ENCODE peak calls at places on chromosomes 3 and 15, in five cellular contexts. P, U, F, O and G are unnamed samples.

GRCh38 chr15:70741107-70741511 is 22.2 kb downstream of the UACA start:
- DNase-seq in P (peak; percentile 93), U (peak; percentile 87), F (no peak), O (peak; percentile 80), G (peak; percentile 96)

GRCh38 chr3:48395714-48396113 is 23.7 kb downstream of the FBXW12 start:
- DNase-seq in P (no peak), U (no peak), F (no peak), O (no peak), G (no peak)

GRCh38 chr15:101528917-101529299 is 39.4 kb upstream of the PCSK6 start:
- DNase-seq in P (no peak), U (no peak), F (no peak), O (no peak), G (no peak)

GRCh38 chr15:23687143-23687470 is at the start of gene NDN:
- DNase-seq in P (peak; percentile 56), U (no peak), F (no peak), O (no peak), G (peak; percentile 57)

GRCh38 chr3:101926594-101927105 is 77.3 kb downstream of the NFKBIZ start:
- DNase-seq in P (peak; percentile 30), U (no peak), F (no peak), O (peak; percentile 76), G (peak; percentile 66)

GRCh38 chr15:40155270-40155910 is 5.5 kb upstream of the BUB1B start:
- DNase-seq in P (no peak), U (no peak), F (no peak), O (peak; percentile 81), G (no peak)

GRCh38 chr3:193832833-193833413 is 239.9 kb downstream of the OPA1 start:
- DNase-seq in P (no peak), U (no peak), F (no peak), O (no peak), G (no peak)

GRCh38 chr3:129121016-129121791 is 400 bp downstream of the RAB43 start:
- DNase-seq in P (peak; percentile 19), U (no peak), F (peak; percentile 39), O (no peak), G (peak; percentile 39)

GRCh38 chr15:53404930-53405493 is 354.5 kb downstream of the WDR72 start:
- DNase-seq in P (no peak), U (no peak), F (no peak), O (no peak), G (no peak)

GRCh38 chr15:98901438-98901837 is 106.2 kb downstream of the PGPEP1L start:
- DNase-seq in P (no peak), U (no peak), F (no peak), O (no peak), G (no peak)

GRCh38 chr15:91855684-91856553 is 2.4 kb downstream of the SLCO3A1 start:
- DNase-seq in P (peak; percentile 4), U (no peak), F (no peak), O (peak; percentile 64), G (no peak)

GRCh38 chr3:13620281-13620680 is 71.4 kb downstream of the FBLN2 start:
- DNase-seq in P (no peak), U (no peak), F (no peak), O (no peak), G (no peak)

GRCh38 chr3:2579206-2579605 is 480.5 kb downstream of the CNTN4 start:
- DNase-seq in P (no peak), U (no peak), F (no peak), O (no peak), G (no peak)

GRCh38 chr3:107421170-107421792 is 44.0 kb downstream of the CCDC54 start:
- DNase-seq in P (peak; percentile 79), U (no peak), F (no peak), O (peak; percentile 75), G (peak; percentile 81)

GRCh38 chr3:124845406-124845805 is 41.8 kb downstream of the ITGB5 start:
- DNase-seq in P (peak; percentile 94), U (peak; percentile 82), F (no peak), O (peak; percentile 91), G (peak; percentile 89)

GRCh38 chr3:159829056-159829995 is 159.3 kb upstream of the IL12A start:
- DNase-seq in P (peak; percentile 90), U (peak; percentile 84), F (no peak), O (peak; percentile 99), G (peak; percentile 81)

GRCh38 chr3:47799733-47800132 is 3.2 kb upstream of the DHX30 start:
- DNase-seq in P (peak; percentile 17), U (no peak), F (no peak), O (no peak), G (no peak)

GRCh38 chr3:10294030-10294591 is 1.4 kb upstream of the GHRL start:
- DNase-seq in P (no peak), U (no peak), F (no peak), O (no peak), G (no peak)

GRCh38 chr3:195154793-195155535 is 116.0 kb downstream of the XXYLT1 start:
- DNase-seq in P (peak; percentile 92), U (peak; percentile 83), F (no peak), O (peak; percentile 89), G (peak; percentile 97)

GRCh38 chr3:9129366-9129765 is 120.1 kb downstream of the SRGAP3 start:
- DNase-seq in P (no peak), U (no peak), F (no peak), O (no peak), G (no peak)

GRCh38 chr15:26087395-26087794 is 224.3 kb upstream of the ATP10A start:
- DNase-seq in P (peak; percentile 60), U (no peak), F (no peak), O (peak; percentile 72), G (peak; percentile 31)

GRCh38 chr3:149541091-149541491 is 66.6 kb downstream of the TM4SF4 start:
- DNase-seq in P (no peak), U (no peak), F (no peak), O (peak; percentile 22), G (peak; percentile 62)

GRCh38 chr3:21750831-21751391 is at the start of gene ZNF385D:
- DNase-seq in P (peak; percentile 82), U (peak; percentile 75), F (no peak), O (peak; percentile 31), G (peak; percentile 62)

DNA sequence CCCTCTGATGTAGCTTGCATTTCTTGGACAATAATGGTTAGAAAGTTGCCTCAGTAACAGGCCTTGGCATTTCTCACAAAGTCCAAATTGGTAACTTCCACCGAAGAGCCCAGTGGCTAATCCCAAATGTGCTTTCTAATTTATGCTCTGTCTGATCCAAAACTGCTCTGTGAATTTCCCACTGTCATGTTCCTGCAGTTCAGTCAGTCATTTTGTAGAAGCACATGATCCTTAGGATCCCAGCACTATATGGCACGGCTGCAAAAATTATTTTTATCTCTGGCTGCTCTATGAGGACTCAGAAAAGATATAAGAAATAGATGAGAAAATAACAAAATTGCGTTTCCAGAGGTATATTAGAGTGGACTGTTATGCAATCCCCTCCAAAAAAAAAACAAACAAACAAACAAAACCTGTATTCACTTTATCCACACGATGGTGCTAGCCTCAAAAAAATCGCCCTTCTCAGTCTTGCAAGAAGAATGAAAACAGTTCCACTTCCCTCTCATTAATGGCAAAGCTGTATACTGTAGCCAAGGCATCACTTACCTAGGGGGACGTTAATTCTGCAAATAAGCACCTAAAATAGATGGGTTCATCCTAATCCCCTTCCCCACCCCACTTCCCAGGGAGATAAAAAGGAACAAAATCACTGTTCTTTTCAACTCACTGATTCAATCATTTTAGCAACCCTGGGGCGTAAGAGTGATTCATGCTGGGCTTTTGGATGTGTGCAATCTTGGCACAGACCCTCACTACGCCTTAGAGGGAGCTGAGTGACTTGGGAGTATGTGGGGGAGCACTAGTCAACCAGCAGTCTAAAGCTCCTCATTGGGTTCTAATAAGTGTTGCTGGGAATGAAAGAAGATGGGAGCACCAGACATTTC is 61.3 kb downstream of the TMCO5A start:
- DNase-seq in P (peak; percentile 91), U (no peak), F (no peak), O (peak; percentile 75), G (peak; percentile 85)
- TF ChIP-seq CTCF in P (peak; percentile 70), U (peak; percentile 59), F (no peak), O (peak; percentile 61), G (peak; percentile 61)

GRCh38 chr15:74127255-74127953 is 3.0 kb upstream of the ISLR2 start:
- DNase-seq in P (peak; percentile 76), U (peak; percentile 91), F (peak; percentile 90), O (peak; percentile 44), G (peak; percentile 85)
- H3K4me3 ChIP-seq in P (peak overlapping the region; percentile 13), U (peak overlapping the region; percentile 37), F (no peak overlapping the region), O (peak overlapping the region; percentile 26), G (peak overlapping the region; percentile 46)

GRCh38 chr3:42072930-42073329 is 18.2 kb upstream of the TRAK1 start:
- DNase-seq in P (no peak), U (no peak), F (no peak), O (no peak), G (no peak)

GRCh38 chr3:42070089-42070885 is 20.9 kb upstream of the TRAK1 start:
- DNase-seq in P (no peak), U (no peak), F (no peak), O (peak; percentile 51), G (no peak)

GRCh38 chr3:42068303-42069088 is 22.7 kb upstream of the TRAK1 start:
- DNase-seq in P (no peak), U (no peak), F (no peak), O (peak; percentile 54), G (no peak)

GRCh38 chr3:42072583-42072924 is 18.6 kb upstream of the TRAK1 start:
- DNase-seq in P (no peak), U (no peak), F (no peak), O (no peak), G (no peak)

DNA sequence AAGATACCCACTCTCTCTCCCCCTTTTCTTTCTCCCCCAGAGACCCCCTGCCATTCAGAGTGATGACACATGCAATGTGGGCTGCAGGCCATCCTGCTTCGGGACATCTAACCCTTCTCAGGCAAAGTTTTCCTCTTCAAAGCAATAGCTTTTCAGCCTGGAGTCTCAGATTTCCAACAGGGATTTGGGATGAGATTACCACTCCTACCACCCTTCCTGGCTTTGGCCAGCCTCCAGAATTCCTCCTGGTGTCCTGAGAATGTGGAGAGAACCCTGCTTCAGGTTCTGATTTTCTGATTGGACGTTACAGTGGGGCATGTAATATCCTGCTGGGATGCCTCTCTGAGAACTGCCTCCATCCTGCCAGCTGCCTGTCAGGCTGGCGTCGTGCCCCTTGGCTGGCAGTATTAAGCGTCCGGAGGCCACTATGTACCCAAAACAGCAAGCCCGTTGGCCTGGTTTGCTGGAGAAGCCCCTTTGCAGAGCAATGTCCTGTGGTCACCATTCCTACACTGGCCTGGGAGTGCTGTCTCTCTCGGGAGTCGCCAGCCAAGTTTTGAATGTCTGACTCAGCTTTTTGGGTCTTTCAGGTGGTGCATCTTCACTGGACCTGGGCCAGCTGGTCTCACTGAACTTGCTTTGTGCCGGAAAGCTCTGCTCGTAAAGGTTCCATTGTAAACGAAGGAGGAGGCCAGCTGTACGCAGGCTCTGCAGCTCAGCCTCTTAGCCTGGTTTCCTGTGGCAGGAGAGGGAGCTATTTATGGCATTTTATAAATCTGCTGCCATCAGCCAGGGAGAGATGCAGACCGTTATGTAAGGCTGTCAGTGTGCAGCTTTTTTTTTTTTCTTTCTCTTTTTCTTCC is 19.2 kb upstream of the TRAK1 start:
- DNase-seq in P (peak; percentile 87), U (peak; percentile 92), F (no peak), O (peak; percentile 68), G (peak; percentile 80)
- TF ChIP-seq CTCF in P (no peak), U (no peak), F (no peak), O (no peak), G (no peak)

DNA sequence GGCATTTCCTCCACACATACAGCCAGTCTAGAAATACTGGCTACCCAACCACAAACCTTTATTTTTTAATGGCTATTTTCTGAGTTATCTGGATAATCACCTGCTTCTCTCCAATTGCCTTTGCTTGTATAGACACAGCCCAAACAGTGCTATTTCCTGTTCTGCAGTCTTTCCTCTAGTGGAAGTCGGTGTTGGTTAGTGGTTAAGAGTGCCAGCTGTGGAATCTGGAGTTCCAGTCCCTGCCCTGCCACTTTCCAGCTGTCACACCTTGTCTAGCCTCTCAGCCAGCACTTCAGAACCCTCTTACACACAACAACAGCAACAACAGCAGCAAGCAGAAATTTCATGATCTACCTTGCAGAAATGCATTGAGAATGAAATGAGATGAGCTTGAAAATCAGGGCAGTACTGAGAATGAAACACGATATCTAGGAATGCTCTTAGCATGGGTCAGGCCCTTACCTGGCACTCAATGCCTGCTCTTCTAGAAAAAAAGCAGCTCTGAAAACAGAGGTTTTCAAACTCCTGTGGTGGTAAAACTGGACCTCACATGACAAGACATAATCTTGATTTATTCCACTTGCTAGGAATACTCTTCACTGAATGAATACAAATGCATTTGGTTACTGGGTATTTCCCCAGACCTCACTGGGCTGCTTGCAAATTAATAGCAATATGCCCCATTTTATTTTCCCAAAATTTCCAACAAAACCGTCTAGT is 3.2 kb upstream of the WNT5A start:
- DNase-seq in P (no peak), U (no peak), F (no peak), O (no peak), G (no peak)
- H3K4me3 ChIP-seq in P (no peak overlapping the region), U (no peak overlapping the region), F (no peak overlapping the region), O (no peak overlapping the region), G (no peak overlapping the region)